ENCODE peak calls at places on chromosomes 7 and 10, in eight cellular contexts. One of them, this sample, is unnamed.

GRCh38 chr10:818526-819220 is 112.8 kb downstream of the LARP4B start:
- DNase-seq in heart left ventricle: no peak
- DNase-seq in sigmoid colon: no peak
- DNase-seq in IMR-90: no peak
- DNase-seq in K562: no peak
- DNase-seq in breast epithelium: no peak
- DNase-seq in endothelial cell of umbilical vein: no peak
- DNase-seq in lower leg skin: no peak
- DNase-seq in this sample: no peak

GRCh38 chr7:13279854-13280435 is 592.5 kb downstream of the ARL4A start:
- DNase-seq in endothelial cell of umbilical vein: peak
- DNase-seq in IMR-90: peak
- DNase-seq in breast epithelium: no peak
- DNase-seq in lower leg skin: no peak
- DNase-seq in sigmoid colon: no peak
- DNase-seq in heart left ventricle: no peak
- DNase-seq in K562: no peak
- DNase-seq in this sample: no peak

GRCh38 chr10:13483951-13484350 is 44.9 kb downstream of the BEND7 start:
- DNase-seq in sigmoid colon: no peak
- DNase-seq in lower leg skin: no peak
- DNase-seq in breast epithelium: no peak
- DNase-seq in endothelial cell of umbilical vein: no peak
- DNase-seq in K562: no peak
- DNase-seq in heart left ventricle: no peak
- DNase-seq in IMR-90: no peak
- DNase-seq in this sample: peak

GRCh38 chr10:128102480-128103228 is 23.6 kb downstream of the MKI67 start:
- DNase-seq in IMR-90: no peak
- DNase-seq in breast epithelium: no peak
- DNase-seq in heart left ventricle: no peak
- DNase-seq in lower leg skin: no peak
- DNase-seq in K562: no peak
- DNase-seq in endothelial cell of umbilical vein: no peak
- DNase-seq in sigmoid colon: no peak
- DNase-seq in this sample: peak

GRCh38 chr10:117619710-117620405 is 77.3 kb downstream of the EMX2 start:
- DNase-seq in sigmoid colon: no peak
- DNase-seq in IMR-90: no peak
- DNase-seq in heart left ventricle: no peak
- DNase-seq in lower leg skin: no peak
- DNase-seq in breast epithelium: no peak
- DNase-seq in K562: no peak
- DNase-seq in endothelial cell of umbilical vein: no peak
- DNase-seq in this sample: no peak

GRCh38 chr7:83677180-83677866 is 28.4 kb upstream of the SEMA3E start:
- DNase-seq in sigmoid colon: no peak
- DNase-seq in heart left ventricle: peak
- DNase-seq in breast epithelium: no peak
- DNase-seq in lower leg skin: peak
- DNase-seq in K562: no peak
- DNase-seq in endothelial cell of umbilical vein: peak
- DNase-seq in IMR-90: peak
- DNase-seq in this sample: no peak

GRCh38 chr10:56357018-56357417 is 4.0 kb downstream of the ZWINT start:
- DNase-seq in IMR-90: no peak
- DNase-seq in breast epithelium: no peak
- DNase-seq in endothelial cell of umbilical vein: no peak
- DNase-seq in heart left ventricle: no peak
- DNase-seq in lower leg skin: no peak
- DNase-seq in sigmoid colon: no peak
- DNase-seq in K562: no peak
- DNase-seq in this sample: no peak

GRCh38 chr7:154868901-154869300 is 134.0 kb downstream of the PAXIP1 start:
- DNase-seq in lower leg skin: no peak
- DNase-seq in sigmoid colon: peak
- DNase-seq in K562: no peak
- DNase-seq in IMR-90: no peak
- DNase-seq in endothelial cell of umbilical vein: no peak
- DNase-seq in breast epithelium: no peak
- DNase-seq in heart left ventricle: no peak
- DNase-seq in this sample: no peak

GRCh38 chr7:93228302-93228701 is 2.0 kb upstream of the HEPACAM2 start:
- DNase-seq in K562: peak
- DNase-seq in IMR-90: peak
- DNase-seq in breast epithelium: no peak
- DNase-seq in heart left ventricle: no peak
- DNase-seq in sigmoid colon: no peak
- DNase-seq in endothelial cell of umbilical vein: peak
- DNase-seq in lower leg skin: no peak
- DNase-seq in this sample: no peak

GRCh38 chr10:124516181-124516580 is 54.6 kb downstream of the LHPP start:
- DNase-seq in sigmoid colon: peak
- DNase-seq in endothelial cell of umbilical vein: no peak
- DNase-seq in lower leg skin: no peak
- DNase-seq in IMR-90: no peak
- DNase-seq in breast epithelium: no peak
- DNase-seq in heart left ventricle: peak
- DNase-seq in K562: no peak
- DNase-seq in this sample: no peak

GRCh38 chr7:94135180-94135579 is 131.0 kb upstream of the BET1 start:
- DNase-seq in sigmoid colon: no peak
- DNase-seq in heart left ventricle: no peak
- DNase-seq in breast epithelium: no peak
- DNase-seq in IMR-90: peak
- DNase-seq in lower leg skin: no peak
- DNase-seq in endothelial cell of umbilical vein: no peak
- DNase-seq in K562: no peak
- DNase-seq in this sample: no peak

GRCh38 chr7:95322874-95323273 is 1.5 kb downstream of the PON1 start:
- DNase-seq in heart left ventricle: no peak
- DNase-seq in K562: no peak
- DNase-seq in lower leg skin: no peak
- DNase-seq in endothelial cell of umbilical vein: no peak
- DNase-seq in sigmoid colon: no peak
- DNase-seq in breast epithelium: no peak
- DNase-seq in IMR-90: no peak
- DNase-seq in this sample: no peak

GRCh38 chr7:5429857-5430611 is 6.4 kb upstream of the TNRC18 start:
- DNase-seq in breast epithelium: no peak
- DNase-seq in lower leg skin: peak
- DNase-seq in IMR-90: peak
- DNase-seq in sigmoid colon: peak
- DNase-seq in K562: no peak
- DNase-seq in heart left ventricle: peak
- DNase-seq in endothelial cell of umbilical vein: no peak
- DNase-seq in this sample: peak

GRCh38 chr7:16991551-16991950 is 109.8 kb upstream of the AGR3 start:
- DNase-seq in IMR-90: no peak
- DNase-seq in heart left ventricle: no peak
- DNase-seq in sigmoid colon: no peak
- DNase-seq in lower leg skin: no peak
- DNase-seq in breast epithelium: no peak
- DNase-seq in endothelial cell of umbilical vein: no peak
- DNase-seq in K562: no peak
- DNase-seq in this sample: no peak

GRCh38 chr7:103388469-103389140 is 41.2 kb downstream of the PSMC2 start:
- DNase-seq in lower leg skin: no peak
- DNase-seq in K562: no peak
- DNase-seq in breast epithelium: no peak
- DNase-seq in endothelial cell of umbilical vein: no peak
- DNase-seq in IMR-90: no peak
- DNase-seq in sigmoid colon: no peak
- DNase-seq in heart left ventricle: no peak
- DNase-seq in this sample: no peak

GRCh38 chr7:95097851-95098250 is 190.5 kb downstream of the PPP1R9A start:
- DNase-seq in endothelial cell of umbilical vein: no peak
- DNase-seq in lower leg skin: no peak
- DNase-seq in breast epithelium: no peak
- DNase-seq in IMR-90: no peak
- DNase-seq in K562: no peak
- DNase-seq in heart left ventricle: no peak
- DNase-seq in sigmoid colon: no peak
- DNase-seq in this sample: no peak

GRCh38 chr10:122019414-122019975 is 30.5 kb downstream of the TACC2 start:
- DNase-seq in IMR-90: no peak
- DNase-seq in lower leg skin: peak
- DNase-seq in endothelial cell of umbilical vein: no peak
- DNase-seq in heart left ventricle: no peak
- DNase-seq in breast epithelium: peak
- DNase-seq in K562: no peak
- DNase-seq in sigmoid colon: no peak
- DNase-seq in this sample: peak

GRCh38 chr10:6151087-6151977 is 51.4 kb upstream of the PFKFB3 start:
- DNase-seq in endothelial cell of umbilical vein: peak
- DNase-seq in breast epithelium: no peak
- DNase-seq in heart left ventricle: peak
- DNase-seq in sigmoid colon: peak
- DNase-seq in IMR-90: peak
- DNase-seq in lower leg skin: peak
- DNase-seq in K562: peak
- DNase-seq in this sample: peak

GRCh38 chr10:26969145-26969926 is 108.6 kb upstream of the ABI1 start:
- DNase-seq in IMR-90: no peak
- DNase-seq in sigmoid colon: no peak
- DNase-seq in heart left ventricle: no peak
- DNase-seq in endothelial cell of umbilical vein: no peak
- DNase-seq in breast epithelium: no peak
- DNase-seq in K562: no peak
- DNase-seq in lower leg skin: no peak
- DNase-seq in this sample: no peak

GRCh38 chr7:108584211-108584610 is 14.5 kb downstream of the DNAJB9 start:
- DNase-seq in sigmoid colon: no peak
- DNase-seq in IMR-90: no peak
- DNase-seq in breast epithelium: no peak
- DNase-seq in lower leg skin: no peak
- DNase-seq in K562: no peak
- DNase-seq in heart left ventricle: no peak
- DNase-seq in endothelial cell of umbilical vein: no peak
- DNase-seq in this sample: no peak

GRCh38 chr7:108585843-108586242 is 16.2 kb downstream of the DNAJB9 start:
- DNase-seq in K562: no peak
- DNase-seq in sigmoid colon: no peak
- DNase-seq in breast epithelium: no peak
- DNase-seq in endothelial cell of umbilical vein: no peak
- DNase-seq in lower leg skin: no peak
- DNase-seq in IMR-90: no peak
- DNase-seq in heart left ventricle: no peak
- DNase-seq in this sample: no peak

GRCh38 chr7:108578937-108579336 is 9.3 kb downstream of the DNAJB9 start:
- DNase-seq in sigmoid colon: no peak
- DNase-seq in IMR-90: no peak
- DNase-seq in K562: no peak
- DNase-seq in heart left ventricle: no peak
- DNase-seq in endothelial cell of umbilical vein: no peak
- DNase-seq in lower leg skin: no peak
- DNase-seq in breast epithelium: no peak
- DNase-seq in this sample: no peak

GRCh38 chr7:108580298-108580697 is 10.6 kb downstream of the DNAJB9 start:
- DNase-seq in heart left ventricle: no peak
- DNase-seq in K562: no peak
- DNase-seq in lower leg skin: no peak
- DNase-seq in sigmoid colon: no peak
- DNase-seq in endothelial cell of umbilical vein: no peak
- DNase-seq in breast epithelium: no peak
- DNase-seq in IMR-90: no peak
- DNase-seq in this sample: no peak

DNA sequence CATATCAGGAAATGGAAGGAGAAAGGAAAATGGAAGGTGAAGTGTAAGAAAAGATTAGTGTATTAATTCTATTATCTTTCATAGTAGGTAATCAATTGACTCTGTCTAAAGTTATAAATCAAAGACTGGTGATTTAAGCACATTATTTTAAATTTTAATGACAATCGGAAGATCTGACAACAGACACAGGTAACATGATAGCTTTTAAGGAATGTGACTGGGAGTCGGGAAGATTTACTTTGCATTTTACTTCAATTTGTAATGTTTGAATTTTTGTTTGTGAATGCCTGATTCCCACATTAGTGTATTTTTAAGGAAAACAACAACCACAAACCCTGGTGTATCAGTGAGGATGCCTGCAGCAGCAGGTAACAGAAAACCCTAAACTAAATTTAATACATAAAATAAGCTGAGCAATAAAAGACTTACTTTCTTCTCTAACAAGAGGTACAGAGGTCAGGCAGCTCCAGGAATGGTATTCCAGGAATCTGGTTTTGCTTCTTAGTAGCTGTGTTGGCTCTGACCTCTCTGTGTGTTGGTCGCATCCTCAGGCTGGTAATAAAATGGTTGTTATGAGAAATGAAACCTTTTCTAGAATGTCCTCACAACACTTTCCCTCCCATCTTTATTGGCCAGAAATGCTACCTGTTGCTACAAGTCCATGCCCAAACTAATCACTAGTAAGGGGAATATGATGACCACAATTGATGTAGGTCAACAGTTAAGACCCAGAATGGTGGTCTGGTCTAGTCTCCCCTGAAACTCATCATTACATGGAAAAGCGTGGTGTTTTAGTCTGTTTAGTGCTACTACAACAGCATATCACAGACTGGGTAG is 12.2 kb downstream of the DNAJB9 start:
- DNase-seq in sigmoid colon: no peak
- DNase-seq in lower leg skin: no peak
- DNase-seq in endothelial cell of umbilical vein: peak
- DNase-seq in breast epithelium: no peak
- DNase-seq in heart left ventricle: no peak
- DNase-seq in IMR-90: no peak
- DNase-seq in K562: no peak
- DNase-seq in this sample: no peak
- TF ChIP-seq POLR2A in sigmoid colon: no peak
- TF ChIP-seq POLR2A in lower leg skin: no peak
- TF ChIP-seq POLR2A in endothelial cell of umbilical vein: no peak
- TF ChIP-seq POLR2A in breast epithelium: no peak
- TF ChIP-seq POLR2A in heart left ventricle: no peak
- TF ChIP-seq POLR2A in IMR-90: no peak
- TF ChIP-seq POLR2A in K562: no peak
- TF ChIP-seq POLR2A in this sample: no peak

GRCh38 chr7:138832966-138833365 is 35.0 kb upstream of the ATP6V0A4 start:
- DNase-seq in sigmoid colon: no peak
- DNase-seq in breast epithelium: no peak
- DNase-seq in heart left ventricle: no peak
- DNase-seq in IMR-90: no peak
- DNase-seq in lower leg skin: no peak
- DNase-seq in K562: no peak
- DNase-seq in endothelial cell of umbilical vein: no peak
- DNase-seq in this sample: no peak
- TF ChIP-seq POLR2A in sigmoid colon: no peak
- TF ChIP-seq POLR2A in breast epithelium: no peak
- TF ChIP-seq POLR2A in heart left ventricle: no peak
- TF ChIP-seq POLR2A in IMR-90: no peak
- TF ChIP-seq POLR2A in lower leg skin: no peak
- TF ChIP-seq POLR2A in K562: no peak
- TF ChIP-seq POLR2A in endothelial cell of umbilical vein: no peak
- TF ChIP-seq POLR2A in this sample: no peak

GRCh38 chr10:133257489-133258065 is 19.1 kb downstream of the ADAM8 start:
- DNase-seq in heart left ventricle: peak
- DNase-seq in breast epithelium: peak
- DNase-seq in sigmoid colon: peak
- DNase-seq in K562: peak
- DNase-seq in IMR-90: no peak
- DNase-seq in lower leg skin: peak
- DNase-seq in endothelial cell of umbilical vein: peak
- DNase-seq in this sample: peak
- TF ChIP-seq POLR2A in heart left ventricle: no peak
- TF ChIP-seq POLR2A in breast epithelium: no peak
- TF ChIP-seq POLR2A in sigmoid colon: no peak
- TF ChIP-seq POLR2A in K562: peak
- TF ChIP-seq POLR2A in IMR-90: no peak
- TF ChIP-seq POLR2A in lower leg skin: no peak
- TF ChIP-seq POLR2A in endothelial cell of umbilical vein: no peak
- TF ChIP-seq POLR2A in this sample: no peak

GRCh38 chr10:133308431-133309110 is at the start of the genes TUBGCP2 and ZNF511:
- DNase-seq in sigmoid colon: peak
- DNase-seq in heart left ventricle: peak
- DNase-seq in IMR-90: peak
- DNase-seq in endothelial cell of umbilical vein: peak
- DNase-seq in breast epithelium: peak
- DNase-seq in lower leg skin: peak
- DNase-seq in K562: peak
- DNase-seq in this sample: peak
- TF ChIP-seq POLR2A in sigmoid colon: no peak
- TF ChIP-seq POLR2A in heart left ventricle: peak
- TF ChIP-seq POLR2A in IMR-90: peak
- TF ChIP-seq POLR2A in endothelial cell of umbilical vein: peak
- TF ChIP-seq POLR2A in breast epithelium: no peak
- TF ChIP-seq POLR2A in lower leg skin: no peak
- TF ChIP-seq POLR2A in K562: peak
- TF ChIP-seq POLR2A in this sample: peak

This sample was measured in thyroid gland.